ENCODE peak calls at places on chromosome 22, in ten cellular contexts. O, A, S, Q, T, V, C, X, K and P are unnamed samples.

GRCh38 chr22:38214248-38215056 is 12.7 kb downstream of the MAFF start:
- DNase-seq in S (no peak), C (peak; percentile 69), T (peak; percentile 79), A (peak; percentile 50), K (no peak), X (peak; percentile 49), V (no peak), O (peak; percentile 84), Q (peak; percentile 88), P (no peak)

GRCh38 chr22:35384567-35384966 is 3.7 kb downstream of the HMOX1 start:
- DNase-seq in S (no peak), K (no peak), A (no peak), C (no peak), V (no peak), Q (no peak), O (no peak), T (no peak), X (no peak), P (no peak)

GRCh38 chr22:49999901-50000586 is 12.5 kb downstream of the IL17REL start:
- DNase-seq in S (no peak), V (no peak), X (no peak), C (no peak), A (no peak), O (no peak), K (no peak), T (no peak), Q (peak; percentile 62), P (no peak)

GRCh38 chr22:25700996-25701815 is 40.8 kb upstream of the MYO18B start:
- DNase-seq in C (no peak), T (no peak), K (no peak), X (peak; percentile 22), Q (no peak), V (no peak), A (no peak), S (no peak), O (no peak), P (peak; percentile 8)

GRCh38 chr22:27382947-27383346 is 418.6 kb downstream of the MN1 start:
- DNase-seq in O (no peak), K (no peak), C (peak; percentile 34), Q (no peak), T (no peak), A (no peak), V (no peak), S (no peak), X (no peak), P (no peak)

GRCh38 chr22:41021039-41021654 is 70.0 kb downstream of the RBX1 start:
- DNase-seq in Q (peak; percentile 74), A (no peak), K (no peak), V (no peak), O (peak; percentile 59), S (no peak), T (peak; percentile 18), C (no peak), X (no peak), P (no peak)

GRCh38 chr22:44366372-44367310 is 53.9 kb upstream of the SHISAL1 start:
- DNase-seq in K (peak; percentile 72), O (no peak), T (no peak), X (peak; percentile 20), C (no peak), S (no peak), A (peak; percentile 11), V (no peak), Q (peak; percentile 54), P (no peak)

GRCh38 chr22:23074451-23074850 is 4.1 kb downstream of the GNAZ start:
- DNase-seq in C (no peak), T (no peak), S (no peak), Q (peak; percentile 52), A (no peak), X (no peak), O (no peak), V (no peak), K (no peak), P (no peak)

GRCh38 chr22:30483169-30483568 is 11.4 kb upstream of the SEC14L3 start:
- DNase-seq in O (no peak), A (peak; percentile 18), S (no peak), C (no peak), Q (no peak), K (no peak), X (no peak), V (no peak), T (no peak), P (no peak)

GRCh38 chr22:32636884-32637283 is 162.3 kb downstream of the FBXO7 start:
- DNase-seq in X (no peak), A (no peak), Q (no peak), S (no peak), C (no peak), V (no peak), K (no peak), T (no peak), O (no peak), P (no peak)

GRCh38 chr22:49599039-49599438 is 228.6 kb downstream of the BRD1 start:
- DNase-seq in Q (peak; percentile 52), K (no peak), S (no peak), A (no peak), T (no peak), V (no peak), O (no peak), X (no peak), C (no peak), P (no peak)

DNA sequence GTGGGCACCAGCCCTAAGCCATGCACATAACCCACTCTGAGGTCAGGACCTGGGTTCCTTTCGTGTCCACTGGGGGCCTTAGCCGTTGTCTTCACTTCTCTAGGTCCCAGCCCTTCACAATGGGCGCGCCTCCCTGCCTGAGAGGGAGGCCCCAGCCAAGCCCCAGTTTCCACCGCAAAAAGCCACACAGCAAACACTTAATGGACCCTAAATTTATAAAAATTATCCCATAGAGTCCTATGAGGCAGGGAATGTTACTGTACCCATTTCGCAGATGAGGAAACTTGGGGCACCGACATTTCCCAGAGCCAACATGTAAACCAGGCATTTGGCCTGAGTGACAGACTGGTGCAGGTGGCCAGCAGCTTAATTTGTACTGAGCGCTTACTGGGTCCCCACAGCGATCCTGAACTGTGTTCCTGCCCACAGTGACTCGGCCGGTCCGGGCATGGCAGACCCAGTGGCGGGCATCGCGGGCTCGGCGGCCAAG is 1.3 kb downstream of the GAS2L1 start:
- DNase-seq in A (no peak), K (no peak), Q (no peak), T (no peak), V (no peak), S (no peak), C (no peak), X (no peak), O (no peak), P (no peak)
- H3K4me3 ChIP-seq in A (peak overlapping the region; percentile 85), K (peak overlapping the region; percentile 98), Q (peak overlapping the region; percentile 85), T (peak overlapping the region; percentile 86), V (peak overlapping the region; percentile 80), S (peak overlapping the region; percentile 74), C (peak overlapping the region; percentile 91), X (peak overlapping the region; percentile 67), O (no peak overlapping the region), P (peak overlapping the region; percentile 71)

DNA sequence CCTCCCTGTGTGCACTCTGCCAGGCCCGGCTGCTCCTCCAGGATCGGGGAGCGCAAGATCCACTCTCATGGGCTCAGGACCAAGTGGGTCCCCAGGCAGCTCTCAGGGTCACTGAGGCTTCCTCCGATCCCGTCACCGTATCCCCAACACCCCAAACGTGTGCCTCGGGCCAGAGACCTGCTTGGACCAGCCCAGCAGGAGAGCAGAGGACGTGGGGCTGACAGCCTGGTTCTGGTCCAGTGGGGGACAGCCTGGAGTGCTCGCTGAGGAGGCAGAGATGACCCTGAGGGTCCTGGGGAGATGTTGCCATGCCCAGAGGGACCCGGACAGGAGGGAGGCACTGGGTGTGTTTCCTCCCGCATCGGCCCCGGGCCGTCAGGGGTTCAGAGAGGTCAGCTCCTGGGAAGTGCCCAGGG is 1402.6 kb downstream of the BRD1 start:
- DNase-seq in K (peak; percentile 45), V (no peak), X (no peak), S (no peak), Q (peak; percentile 61), C (no peak), O (no peak), T (no peak), A (no peak), P (no peak)
- H3K27ac ChIP-seq in K (no peak overlapping the region), V (peak overlapping the region; percentile 77), X (no peak overlapping the region), S (no peak overlapping the region), Q (no peak overlapping the region), C (no peak overlapping the region), O (no peak overlapping the region), T (no peak overlapping the region), A (no peak overlapping the region), P (no peak overlapping the region)

DNA sequence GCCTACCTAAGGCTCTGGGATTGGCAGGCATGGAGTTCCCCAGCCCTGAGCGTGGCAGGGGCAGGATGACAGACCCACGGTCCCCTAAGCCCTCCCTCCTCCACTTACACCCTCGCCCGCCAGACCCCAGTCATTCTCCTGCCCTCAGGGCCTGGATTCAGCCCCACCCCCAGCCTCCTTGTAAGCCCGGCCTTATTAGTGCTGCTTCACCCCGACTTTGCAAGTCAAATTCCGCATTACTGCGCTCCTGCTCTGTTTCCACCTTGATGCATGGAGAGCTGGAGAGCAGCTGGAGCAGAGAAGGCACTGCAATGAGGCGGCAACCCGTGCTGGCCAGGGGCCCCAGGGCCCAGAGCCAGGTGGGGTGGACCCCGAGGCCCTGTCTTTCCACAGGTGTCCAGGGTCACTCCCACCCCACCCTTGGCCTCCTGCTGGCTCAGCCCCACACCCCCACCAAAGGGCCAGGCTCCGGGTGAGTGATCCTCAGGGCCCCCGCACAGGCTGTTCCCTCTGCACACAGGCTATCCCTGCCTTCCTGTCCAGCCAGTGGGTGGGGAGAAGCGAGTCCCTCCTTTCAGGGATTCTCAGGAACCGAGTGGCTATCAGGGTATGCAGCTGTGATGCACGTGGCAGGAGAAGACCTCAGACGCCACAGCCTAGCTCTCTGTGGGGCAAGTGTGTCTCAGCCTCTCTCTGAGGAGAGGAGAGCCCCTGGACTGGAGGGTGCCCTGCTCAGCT is 36.5 kb downstream of the RTN4R start:
- DNase-seq in X (no peak), C (no peak), S (no peak), O (no peak), A (no peak), Q (no peak), K (no peak), T (no peak), V (no peak), P (no peak)
- TF ChIP-seq CTCF in X (no peak), C (no peak), S (no peak), O (no peak), A (no peak), Q (no peak), K (no peak), T (no peak), V (no peak), P (no peak)

GRCh38 chr22:46077669-46078099 is 72.6 kb upstream of the PPARA start:
- DNase-seq in A (no peak), V (no peak), S (no peak), K (peak; percentile 71), T (no peak), O (no peak), Q (no peak), C (no peak), X (no peak), P (no peak)

GRCh38 chr22:46074771-46075551 is 75.4 kb upstream of the PPARA start:
- DNase-seq in C (no peak), O (no peak), K (peak; percentile 72), S (no peak), V (no peak), T (no peak), Q (peak; percentile 69), A (no peak), X (no peak), P (no peak)

GRCh38 chr22:46075764-46076531 is 74.4 kb upstream of the PPARA start:
- DNase-seq in Q (peak; percentile 58), X (no peak), O (no peak), V (no peak), A (no peak), S (no peak), K (peak; percentile 75), C (no peak), T (no peak), P (no peak)

GRCh38 chr22:46078241-46079092 is 71.9 kb upstream of the PPARA start:
- DNase-seq in T (no peak), X (no peak), C (peak; percentile 83), Q (peak; percentile 80), V (peak; percentile 89), K (peak; percentile 86), O (no peak), A (no peak), S (no peak), P (no peak)

GRCh38 chr22:46076651-46077339 is 73.5 kb upstream of the PPARA start:
- DNase-seq in A (no peak), X (peak; percentile 37), O (no peak), Q (peak; percentile 72), K (peak; percentile 82), T (no peak), S (no peak), C (peak; percentile 66), V (peak; percentile 76), P (no peak)
- H3K4me3 ChIP-seq in A (no peak overlapping the region), X (no peak overlapping the region), O (no peak overlapping the region), Q (peak overlapping the region; percentile 89), K (peak overlapping the region; percentile 96), T (peak overlapping the region; percentile 71), S (peak overlapping the region; percentile 63), C (peak overlapping the region; percentile 86), V (peak overlapping the region; percentile 73), P (peak overlapping the region; percentile 32)